ENCODE peak calls at places on chromosomes 2 and 18, in seven cellular contexts. L is AG10803, K is substantia nigra, H is HTR-8/SVneo, C is GM20000, F is epithelial cell of esophagus, U is NCI-H1092. I is an unnamed sample.

GRCh38 chr2:100818003-100818605 is 1.8 kb upstream of the NPAS2 start:
- DNase-seq in L (no peak), K (no peak), H (no peak), C (no peak), F (peak; percentile 73), U (no peak), I (no peak)

GRCh38 chr2:10239561-10239967 is 63.1 kb upstream of the HPCAL1 start:
- DNase-seq in L (no peak), K (no peak), H (no peak), C (no peak), F (no peak), U (no peak), I (no peak)

GRCh38 chr2:241068136-241068941 is 33.7 kb downstream of the MTERF4 start:
- DNase-seq in L (no peak), K (no peak), H (no peak), C (no peak), F (no peak), U (no peak), I (no peak)

GRCh38 chr2:206443735-206444527 is 599 bp downstream of the ADAM23 start:
- DNase-seq in L (peak; percentile 28), K (peak; percentile 31), H (peak; percentile 21), C (peak; percentile 74), F (peak; percentile 16), U (peak; percentile 6), I (no peak)

GRCh38 chr2:160351978-160352377 is 141.6 kb downstream of the RBMS1 start:
- DNase-seq in L (peak; percentile 49), K (no peak), H (no peak), C (no peak), F (peak; percentile 83), U (no peak), I (no peak)

GRCh38 chr2:212539145-212539880 is 711 bp upstream of the ERBB4 start:
- DNase-seq in L (no peak), K (peak; percentile 69), H (peak; percentile 9), C (no peak), F (peak; percentile 55), U (no peak), I (no peak)

GRCh38 chr18:55419132-55419938 is 168.7 kb downstream of the TCF4 start:
- DNase-seq in L (peak; percentile 76), K (no peak), H (no peak), C (no peak), F (peak; percentile 10), U (no peak), I (no peak)

GRCh38 chr2:60092781-60093180 is 460.7 kb downstream of the BCL11A start:
- DNase-seq in L (no peak), K (no peak), H (no peak), C (no peak), F (no peak), U (no peak), I (no peak)

GRCh38 chr18:71189581-71189980 is 900.7 kb downstream of the SOCS6 start:
- DNase-seq in L (no peak), K (no peak), H (no peak), C (no peak), F (no peak), U (no peak), I (no peak)

GRCh38 chr2:65351234-65351947 is 81.0 kb downstream of the SPRED2 start:
- DNase-seq in L (no peak), K (no peak), H (no peak), C (no peak), F (no peak), U (no peak), I (no peak)

GRCh38 chr18:37590346-37590745 is 24.7 kb upstream of the CELF4 start:
- DNase-seq in L (no peak), K (no peak), H (no peak), C (no peak), F (no peak), U (no peak), I (no peak)

GRCh38 chr2:69518836-69519235 is 81.6 kb upstream of the NFU1 start:
- DNase-seq in L (no peak), K (no peak), H (no peak), C (no peak), F (peak; percentile 99), U (no peak), I (no peak)

GRCh38 chr2:174764281-174765063 is at the start of gene CHRNA1:
- DNase-seq in L (peak; percentile 50), K (no peak), H (no peak), C (no peak), F (no peak), U (peak; percentile 61), I (no peak)

GRCh38 chr2:180062178-180062577 is 55.1 kb upstream of the CWC22 start:
- DNase-seq in L (no peak), K (no peak), H (no peak), C (no peak), F (peak; percentile 37), U (no peak), I (no peak)

GRCh38 chr18:71249791-71250190 is 960.9 kb downstream of the SOCS6 start:
- DNase-seq in L (no peak), K (no peak), H (no peak), C (no peak), F (no peak), U (no peak), I (no peak)

GRCh38 chr2:73938761-73939352 is 12.2 kb downstream of the DGUOK start:
- DNase-seq in L (peak; percentile 91), K (no peak), H (no peak), C (no peak), F (peak; percentile 69), U (no peak), I (no peak)

GRCh38 chr2:96330407-96330806 is 5.2 kb upstream of the NCAPH start:
- DNase-seq in L (peak; percentile 79), K (no peak), H (no peak), C (no peak), F (peak; percentile 95), U (no peak), I (no peak)

GRCh38 chr18:657311-657997 is at the start of gene TYMS:
- DNase-seq in L (peak; percentile 34), K (peak; percentile 49), H (peak; percentile 53), C (peak; percentile 79), F (peak; percentile 75), U (peak; percentile 67), I (peak; percentile 11)

GRCh38 chr2:9950521-9951271 is 797 bp upstream of the GRHL1 start:
- DNase-seq in L (no peak), K (no peak), H (peak; percentile 48), C (peak; percentile 88), F (peak; percentile 44), U (no peak), I (no peak)

GRCh38 chr2:86315084-86315483 is 22.3 kb downstream of the REEP1 start:
- DNase-seq in L (no peak), K (no peak), H (no peak), C (no peak), F (no peak), U (no peak), I (no peak)

GRCh38 chr2:79860233-79861058 is 347.6 kb downstream of the CTNNA2 start:
- DNase-seq in L (peak; percentile 29), K (no peak), H (peak; percentile 35), C (no peak), F (peak; percentile 2), U (no peak), I (no peak)

GRCh38 chr2:23532311-23533013 is 147.5 kb downstream of the KLHL29 start:
- DNase-seq in L (no peak), K (no peak), H (no peak), C (peak; percentile 52), F (no peak), U (peak; percentile 35), I (no peak)

GRCh38 chr2:236819275-236820002 is 249.8 kb downstream of the ACKR3 start:
- DNase-seq in L (no peak), K (no peak), H (no peak), C (no peak), F (no peak), U (no peak), I (no peak)

GRCh38 chr2:140698736-140699135 is 1432.1 kb downstream of the LRP1B start:
- DNase-seq in L (no peak), K (no peak), H (no peak), C (no peak), F (peak; percentile 1), U (no peak), I (no peak)

GRCh38 chr18:78632111-78632541 is 347.5 kb upstream of the SALL3 start:
- DNase-seq in L (no peak), K (no peak), H (no peak), C (no peak), F (peak; percentile 16), U (no peak), I (no peak)

GRCh38 chr2:24082787-24083566 is 1.7 kb downstream of the TP53I3 start:
- DNase-seq in L (no peak), K (no peak), H (no peak), C (no peak), F (no peak), U (no peak), I (no peak)

GRCh38 chr2:187274146-187274545 is 173.9 kb downstream of the CALCRL start:
- DNase-seq in L (no peak), K (no peak), H (no peak), C (no peak), F (no peak), U (no peak), I (no peak)

GRCh38 chr2:136381722-136382633 is 264.0 kb upstream of the CXCR4 start:
- DNase-seq in L (no peak), K (no peak), H (no peak), C (peak; percentile 54), F (no peak), U (no peak), I (peak; percentile 46)

GRCh38 chr18:67694787-67695186 is 178.3 kb upstream of the DSEL start:
- DNase-seq in L (no peak), K (no peak), H (no peak), C (no peak), F (peak; percentile 18), U (no peak), I (no peak)

I was measured in T-helper 17 cell.